ENCODE peak calls at places on chromosome 15, in four cellular contexts. G is DND-41, N is left cardiac atrium, J is ecto neural progenitor cell. V is an unnamed sample.
A peak's percentile ranks its signal among the peaks of the same experiment; 100 is the strongest.

GRCh38 chr15:69758291-69758771 is 305.7 kb downstream of the RPLP1 start:
- DNase-seq in G (no peak), N (no peak), J (no peak), V (peak; percentile 35)

GRCh38 chr15:41018534-41018933 is 65.3 kb downstream of the CHAC1 start:
- DNase-seq in G (no peak), N (no peak), J (no peak), V (peak; percentile 80)

GRCh38 chr15:99706557-99707303 is 26.5 kb downstream of the LYSMD4 start:
- DNase-seq in G (no peak), N (no peak), J (no peak), V (no peak)

GRCh38 chr15:66999046-66999557 is 66.3 kb upstream of the SMAD3 start:
- DNase-seq in G (no peak), N (no peak), J (no peak), V (no peak)

GRCh38 chr15:91865903-91866302 is 12.4 kb downstream of the SLCO3A1 start:
- DNase-seq in G (no peak), N (no peak), J (no peak), V (no peak)

GRCh38 chr15:70672081-70672480 is 91.3 kb downstream of the UACA start:
- DNase-seq in G (no peak), N (no peak), J (no peak), V (peak; percentile 65)

GRCh38 chr15:48653913-48654630 is 8.6 kb upstream of the FBN1 start:
- DNase-seq in G (no peak), N (peak; percentile 47), J (no peak), V (no peak)

GRCh38 chr15:74386496-74387140 is 19.2 kb upstream of the CYP11A1 start:
- DNase-seq in G (no peak), N (no peak), J (no peak), V (no peak)

GRCh38 chr15:99167201-99167600 is 62.3 kb downstream of the SYNM start:
- DNase-seq in G (no peak), N (no peak), J (no peak), V (no peak)

GRCh38 chr15:52421029-52421428 is 107.7 kb downstream of the MYO5A start:
- DNase-seq in G (no peak), N (no peak), J (no peak), V (no peak)

GRCh38 chr15:45970542-45970941 is 335.7 kb downstream of the SQOR start:
- DNase-seq in G (no peak), N (no peak), J (no peak), V (no peak)

GRCh38 chr15:61106044-61106834 is 122.9 kb downstream of the RORA start:
- DNase-seq in G (no peak), N (no peak), J (no peak), V (no peak)

GRCh38 chr15:66772967-66773873 is 71.2 kb downstream of the SMAD6 start:
- DNase-seq in G (no peak), N (peak; percentile 62), J (no peak), V (peak; percentile 39)

GRCh38 chr15:70121656-70122297 is 24.1 kb upstream of the TLE3 start:
- DNase-seq in G (no peak), N (peak; percentile 69), J (no peak), V (no peak)

V was measured in lung microvascular endothelial cell.